ENCODE peak calls at places on chromosomes 1 and 21, in four cellular contexts. One of them, this sample, is unnamed.

GRCh38 chr1:5637171-5637570 is 355.1 kb downstream of the NPHP4 start:
- DNase-seq in K562: no peak
- DNase-seq in WTC11: no peak
- DNase-seq in H1: no peak
- DNase-seq in this sample: peak; percentile 48

GRCh38 chr1:226832613-226833012 is 37.8 kb upstream of the PSEN2 start:
- DNase-seq in K562: no peak
- DNase-seq in WTC11: no peak
- DNase-seq in H1: no peak
- DNase-seq in this sample: no peak

GRCh38 chr1:190595438-190595837 is 117.8 kb upstream of the BRINP3 start:
- DNase-seq in K562: no peak
- DNase-seq in WTC11: no peak
- DNase-seq in H1: no peak
- DNase-seq in this sample: no peak

GRCh38 chr1:172778461-172779455 is 119.9 kb downstream of the FASLG start:
- DNase-seq in K562: no peak
- DNase-seq in WTC11: no peak
- DNase-seq in H1: no peak
- DNase-seq in this sample: peak; percentile 5

GRCh38 chr1:2126331-2127180 is 68.0 kb downstream of the FAAP20 start:
- DNase-seq in K562: no peak
- DNase-seq in WTC11: no peak
- DNase-seq in H1: no peak
- DNase-seq in this sample: no peak

GRCh38 chr1:47432071-47433036 is 5.5 kb upstream of the FOXD2 start:
- DNase-seq in K562: peak; percentile 71
- DNase-seq in WTC11: peak; percentile 90
- DNase-seq in H1: peak; percentile 94
- DNase-seq in this sample: peak; percentile 82

GRCh38 chr1:243968413-243968812 is 82.7 kb upstream of the ZBTB18 start:
- DNase-seq in K562: no peak
- DNase-seq in WTC11: no peak
- DNase-seq in H1: peak; percentile 33
- DNase-seq in this sample: no peak

GRCh38 chr1:220451541-220451940 is 76.4 kb upstream of the MARK1 start:
- DNase-seq in K562: no peak
- DNase-seq in WTC11: no peak
- DNase-seq in H1: no peak
- DNase-seq in this sample: no peak

GRCh38 chr1:101112051-101112770 is 86.6 kb upstream of the DPH5 start:
- DNase-seq in K562: no peak
- DNase-seq in WTC11: no peak
- DNase-seq in H1: no peak
- DNase-seq in this sample: no peak

GRCh38 chr1:25520446-25521061 is 22.9 kb upstream of the LDLRAP1 start:
- DNase-seq in K562: peak; percentile 67
- DNase-seq in WTC11: peak; percentile 66
- DNase-seq in H1: peak; percentile 77
- DNase-seq in this sample: peak; percentile 70

GRCh38 chr1:32470991-32471694 is 6.3 kb downstream of the ZBTB8B start:
- DNase-seq in K562: peak; percentile 77
- DNase-seq in WTC11: peak; percentile 68
- DNase-seq in H1: peak; percentile 49
- DNase-seq in this sample: no peak

GRCh38 chr1:219092206-219092605 is 81.5 kb upstream of the LYPLAL1 start:
- DNase-seq in K562: no peak
- DNase-seq in WTC11: no peak
- DNase-seq in H1: no peak
- DNase-seq in this sample: no peak

GRCh38 chr1:210755991-210756669 is 377.8 kb downstream of the KCNH1 start:
- DNase-seq in K562: no peak
- DNase-seq in WTC11: no peak
- DNase-seq in H1: no peak
- DNase-seq in this sample: peak; percentile 28

GRCh38 chr1:116740726-116741125 is 13.5 kb upstream of the CD2 start:
- DNase-seq in K562: no peak
- DNase-seq in WTC11: no peak
- DNase-seq in H1: no peak
- DNase-seq in this sample: no peak

GRCh38 chr1:244063498-244063897 is 12.4 kb downstream of the ZBTB18 start:
- DNase-seq in K562: no peak
- DNase-seq in WTC11: no peak
- DNase-seq in H1: no peak
- DNase-seq in this sample: no peak

GRCh38 chr1:41073971-41074370 is 52.4 kb upstream of the SLFNL1 start:
- DNase-seq in K562: no peak
- DNase-seq in WTC11: no peak
- DNase-seq in H1: no peak
- DNase-seq in this sample: no peak

GRCh38 chr1:41078616-41079015 is 57.1 kb upstream of the SLFNL1 start:
- DNase-seq in K562: no peak
- DNase-seq in WTC11: no peak
- DNase-seq in H1: no peak
- DNase-seq in this sample: no peak

DNA sequence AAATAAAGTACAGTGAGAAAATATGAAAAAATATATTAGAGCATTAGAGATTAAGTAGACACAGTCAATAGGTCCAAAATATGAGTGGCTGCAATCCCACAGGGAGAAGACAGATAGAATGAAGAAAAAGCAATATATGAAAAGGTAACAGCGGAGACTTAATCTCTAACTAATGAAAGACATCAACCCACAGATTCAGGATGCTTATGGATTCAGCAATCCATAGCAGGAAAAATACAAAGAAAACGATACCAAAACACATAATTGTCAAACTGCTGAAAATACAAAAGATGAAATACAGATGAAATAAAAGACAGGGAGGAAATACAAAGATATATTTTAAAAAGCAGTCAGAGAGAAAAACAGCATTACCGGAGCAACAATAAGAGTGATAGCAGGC is 56.7 kb upstream of the SLFNL1 start:
- DNase-seq in K562: no peak
- DNase-seq in WTC11: no peak
- DNase-seq in H1: no peak
- DNase-seq in this sample: no peak
- TF ChIP-seq TEAD4 in K562: no peak
- TF ChIP-seq TEAD4 in WTC11: no peak
- TF ChIP-seq TEAD4 in H1: no peak
- TF ChIP-seq TEAD4 in this sample: no peak

GRCh38 chr1:208538078-208538477 is 293.9 kb upstream of the PLXNA2 start:
- DNase-seq in K562: no peak
- DNase-seq in WTC11: no peak
- DNase-seq in H1: no peak
- DNase-seq in this sample: no peak

GRCh38 chr1:208541225-208541855 is 297.2 kb upstream of the PLXNA2 start:
- DNase-seq in K562: no peak
- DNase-seq in WTC11: no peak
- DNase-seq in H1: no peak
- DNase-seq in this sample: no peak

GRCh38 chr1:208536176-208536575 is 292.0 kb upstream of the PLXNA2 start:
- DNase-seq in K562: no peak
- DNase-seq in WTC11: no peak
- DNase-seq in H1: no peak
- DNase-seq in this sample: no peak

GRCh38 chr1:208540724-208541123 is 296.5 kb upstream of the PLXNA2 start:
- DNase-seq in K562: no peak
- DNase-seq in WTC11: no peak
- DNase-seq in H1: no peak
- DNase-seq in this sample: no peak

DNA sequence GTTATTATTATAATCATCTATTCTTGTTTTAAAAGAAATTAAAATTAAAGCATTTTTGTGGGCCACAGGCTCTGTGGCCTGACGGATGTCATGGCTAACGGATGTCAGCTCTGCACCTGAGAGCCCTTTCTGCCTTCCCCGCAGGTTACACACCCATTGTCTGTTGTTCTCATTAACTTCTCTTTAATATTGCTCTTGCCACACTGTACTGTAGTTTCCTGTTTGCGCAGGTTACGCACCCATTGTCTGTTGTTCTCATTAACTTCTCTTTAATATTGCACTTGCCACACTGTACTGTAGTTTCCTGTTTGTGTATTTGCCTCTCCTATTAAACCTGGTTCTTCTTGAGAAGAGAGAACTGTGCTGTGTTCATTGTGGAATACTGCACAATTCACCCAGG is 294.4 kb upstream of the PLXNA2 start:
- DNase-seq in K562: no peak
- DNase-seq in WTC11: no peak
- DNase-seq in H1: no peak
- DNase-seq in this sample: no peak
- TF ChIP-seq TEAD4 in K562: no peak
- TF ChIP-seq TEAD4 in WTC11: no peak
- TF ChIP-seq TEAD4 in H1: no peak
- TF ChIP-seq TEAD4 in this sample: no peak

GRCh38 chr1:206709322-206709721 is 24.6 kb downstream of the MAPKAPK2 start:
- DNase-seq in K562: no peak
- DNase-seq in WTC11: no peak
- DNase-seq in H1: no peak
- DNase-seq in this sample: no peak

GRCh38 chr1:206706806-206707205 is 22.1 kb downstream of the MAPKAPK2 start:
- DNase-seq in K562: no peak
- DNase-seq in WTC11: no peak
- DNase-seq in H1: no peak
- DNase-seq in this sample: no peak

GRCh38 chr1:206706298-206706791 is 21.6 kb downstream of the MAPKAPK2 start:
- DNase-seq in K562: no peak
- DNase-seq in WTC11: no peak
- DNase-seq in H1: no peak
- DNase-seq in this sample: no peak

GRCh38 chr1:206708882-206709281 is 24.2 kb downstream of the MAPKAPK2 start:
- DNase-seq in K562: no peak
- DNase-seq in WTC11: no peak
- DNase-seq in H1: no peak
- DNase-seq in this sample: no peak

GRCh38 chr1:206708058-206708457 is 23.4 kb downstream of the MAPKAPK2 start:
- DNase-seq in K562: peak; percentile 46
- DNase-seq in WTC11: no peak
- DNase-seq in H1: no peak
- DNase-seq in this sample: no peak
- TF ChIP-seq TEAD4 in K562: no peak
- TF ChIP-seq TEAD4 in WTC11: no peak
- TF ChIP-seq TEAD4 in H1: no peak
- TF ChIP-seq TEAD4 in this sample: no peak

DNA sequence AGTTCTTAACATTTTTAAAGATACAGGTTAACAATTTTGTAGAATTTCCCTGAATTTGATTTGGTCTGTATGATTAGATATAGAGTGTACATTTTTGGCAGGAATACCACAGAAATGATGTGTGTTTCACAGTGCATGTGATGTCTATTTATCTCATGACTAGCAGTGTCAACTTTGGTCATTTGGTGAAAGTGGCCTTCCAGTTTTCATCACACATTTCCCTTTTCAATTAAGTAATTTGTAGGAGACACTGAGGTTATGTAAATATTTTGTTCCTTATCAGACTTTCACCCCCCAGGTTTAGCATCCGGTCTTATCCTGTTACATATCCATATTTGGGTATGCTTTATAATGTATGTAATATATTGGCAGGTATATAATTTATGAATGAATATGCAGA is 41.8 kb downstream of the MAP3K7CL start:
- DNase-seq in K562: no peak
- DNase-seq in WTC11: no peak
- DNase-seq in H1: no peak
- DNase-seq in this sample: no peak
- TF ChIP-seq TEAD4 in K562: no peak
- TF ChIP-seq TEAD4 in WTC11: no peak
- TF ChIP-seq TEAD4 in H1: no peak
- TF ChIP-seq TEAD4 in this sample: no peak

GRCh38 chr1:48917901-48918603 is 141.4 kb upstream of the BEND5 start:
- DNase-seq in K562: no peak
- DNase-seq in WTC11: no peak
- DNase-seq in H1: no peak
- DNase-seq in this sample: peak; percentile 49

GRCh38 chr1:48920741-48921330 is 144.1 kb upstream of the BEND5 start:
- DNase-seq in K562: no peak
- DNase-seq in WTC11: no peak
- DNase-seq in H1: no peak
- DNase-seq in this sample: no peak

GRCh38 chr1:48917070-48917454 is 140.4 kb upstream of the BEND5 start:
- DNase-seq in K562: no peak
- DNase-seq in WTC11: no peak
- DNase-seq in H1: no peak
- DNase-seq in this sample: no peak

DNA sequence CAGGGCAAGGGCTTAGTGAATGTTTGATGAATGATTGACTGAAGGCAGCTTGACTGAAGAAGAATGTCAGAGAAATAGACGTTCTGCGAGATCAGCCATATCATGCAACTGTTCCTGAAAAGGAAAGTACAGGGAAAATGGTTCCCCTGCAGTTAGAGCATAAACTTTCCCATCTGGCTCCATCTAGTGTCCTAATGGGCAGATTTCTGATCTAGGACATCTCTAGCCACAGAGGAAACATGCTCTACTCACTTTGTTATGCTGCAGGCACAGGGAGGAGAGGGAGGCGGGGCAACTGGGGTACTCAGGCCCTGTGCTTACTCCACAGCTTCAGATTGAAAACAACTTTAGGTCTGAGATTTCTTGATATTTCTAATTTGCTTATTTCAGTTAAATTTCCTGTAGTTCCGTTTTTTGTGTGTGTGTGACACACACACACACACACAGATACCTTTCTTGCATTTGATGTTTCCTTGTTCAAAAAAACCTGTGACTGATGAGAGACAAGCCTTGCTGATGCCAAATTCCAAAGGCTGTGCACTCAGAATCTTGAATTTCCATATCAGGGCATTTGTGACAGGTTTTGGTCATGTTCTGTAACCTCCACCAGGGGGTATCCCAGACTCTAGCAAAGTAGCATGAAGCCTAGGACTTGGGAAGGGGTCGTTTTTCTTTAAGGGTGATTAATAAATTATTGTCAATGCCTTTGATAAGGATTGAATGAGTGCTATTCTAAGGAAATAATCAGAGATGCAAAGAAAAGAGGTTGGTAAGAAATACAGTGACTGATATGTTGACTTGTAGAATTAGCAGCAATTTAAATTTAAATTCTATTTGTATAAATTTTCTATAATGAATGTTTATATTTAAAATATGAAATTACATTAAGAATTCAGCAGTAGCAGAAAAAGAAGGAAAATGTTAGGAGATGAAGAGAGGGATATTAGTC is 139.7 kb upstream of the BEND5 start:
- DNase-seq in K562: peak; percentile 46
- DNase-seq in WTC11: peak; percentile 53
- DNase-seq in H1: peak; percentile 54
- DNase-seq in this sample: peak; percentile 63
- TF ChIP-seq TEAD4 in K562: no peak
- TF ChIP-seq TEAD4 in WTC11: no peak
- TF ChIP-seq TEAD4 in H1: no peak
- TF ChIP-seq TEAD4 in this sample: no peak

GRCh38 chr1:234670936-234671628 is 61.1 kb upstream of the IRF2BP2 start:
- DNase-seq in K562: no peak
- DNase-seq in WTC11: no peak
- DNase-seq in H1: no peak
- DNase-seq in this sample: no peak
- TF ChIP-seq TEAD4 in K562: no peak
- TF ChIP-seq TEAD4 in WTC11: no peak
- TF ChIP-seq TEAD4 in H1: no peak
- TF ChIP-seq TEAD4 in this sample: no peak

This sample was measured in SK-N-SH.